ENCODE peak calls at places on chromosomes 4 and X, in eight cellular contexts. A is NCI-H1105; N is activated B cell treated with CpG ODN at 0.5 μM for 24 hours; K is A673; J is stimulated activated CD8-positive, alpha-beta memory T cell treated with anti-CD3 and anti-CD28 coated beads, Interleukin-15, amount 100 ng/mL, for 24 hours; T is pons; Q is kidney epithelial cell; D is GM23248. W is an unnamed sample.

GRCh38 chr4:16591867-16592266 is 306.6 kb downstream of the LDB2 start:
- DNase-seq in A (no peak), N (no peak), K (no peak), J (no peak), T (peak), Q (no peak), D (no peak), W (no peak)

GRCh38 chr4:173014113-173014558 is 154.5 kb upstream of the GALNT7 start:
- DNase-seq in A (no peak), N (no peak), K (peak), J (no peak), T (no peak), Q (no peak), D (peak), W (no peak)

GRCh38 chr4:185656467-185656890 is 121.2 kb upstream of the PDLIM3 start:
- DNase-seq in A (no peak), N (no peak), K (peak), J (no peak), T (no peak), Q (no peak), D (peak), W (no peak)

GRCh38 chr4:183797445-183798248 is 107.5 kb upstream of the STOX2 start:
- DNase-seq in A (no peak), N (no peak), K (no peak), J (no peak), T (no peak), Q (no peak), D (peak), W (peak)

GRCh38 chrX:14865201-14865600 is 7.7 kb downstream of the FANCB start:
- DNase-seq in A (no peak), N (no peak), K (no peak), J (no peak), T (peak), Q (no peak), D (peak), W (no peak)

GRCh38 chrX:67437821-67438220 is 106.0 kb upstream of the AR start:
- DNase-seq in A (no peak), N (no peak), K (no peak), J (no peak), T (no peak), Q (no peak), D (no peak), W (no peak)

GRCh38 chrX:1411331-1411730 is 19.4 kb upstream of the SLC25A6 start:
- DNase-seq in A (no peak), N (no peak), K (no peak), J (no peak), T (no peak), Q (no peak), D (no peak), W (no peak)

GRCh38 chrX:154294791-154295580 is at the start of gene TEX28:
- DNase-seq in A (no peak), N (no peak), K (no peak), J (no peak), T (no peak), Q (no peak), D (no peak), W (no peak)

GRCh38 chr4:93788712-93789111 is 39.8 kb upstream of the ATOH1 start:
- DNase-seq in A (no peak), N (no peak), K (peak), J (no peak), T (peak), Q (no peak), D (peak), W (peak)

GRCh38 chrX:141642979-141643378 is 53.5 kb downstream of the SPANXA2 start:
- DNase-seq in A (peak), N (no peak), K (peak), J (no peak), T (no peak), Q (no peak), D (no peak), W (no peak)

GRCh38 chr4:85445058-85445639 is 29.8 kb upstream of the ARHGAP24 start:
- DNase-seq in A (no peak), N (no peak), K (no peak), J (no peak), T (no peak), Q (no peak), D (no peak), W (no peak)

GRCh38 chr4:184306949-184307348 is 89.3 kb upstream of the ENPP6 start:
- DNase-seq in A (no peak), N (no peak), K (no peak), J (no peak), T (no peak), Q (no peak), D (peak), W (no peak)

W was measured in COR-L47.